ENCODE peak calls at places on chromosome 15, in seven cellular contexts. E is SW480; G is activated T-cell treated with anti-CD3 and anti-CD28 coated beads for 48 hours; N is activated naive CD4-positive, alpha-beta T cell; D is activated CD8-positive, alpha-beta memory T cell treated with anti-CD3 and anti-CD28 coated beads for 48 hours; U is left lung; J is D341Med. V is an unnamed sample.

GRCh38 chr15:85581495-85581894 is 201.1 kb downstream of the AKAP13 start:
- DNase-seq in D (no peak), N (no peak), J (no peak), U (peak; percentile 80), E (no peak), G (no peak), V (no peak)

GRCh38 chr15:41849861-41850260 is 11.2 kb downstream of the PLA2G4B start:
- DNase-seq in E (no peak), J (no peak), N (no peak), D (no peak), G (no peak), U (no peak), V (no peak)

GRCh38 chr15:101213570-101213969 is 38.3 kb downstream of the CHSY1 start:
- DNase-seq in D (no peak), N (no peak), E (no peak), J (no peak), U (no peak), G (no peak), V (no peak)

GRCh38 chr15:37253877-37254276 is 153.5 kb upstream of the MEIS2 start:
- DNase-seq in E (no peak), D (no peak), J (no peak), G (no peak), U (no peak), N (no peak), V (no peak)

GRCh38 chr15:58840048-58840447 is 68.9 kb downstream of the MINDY2 start:
- DNase-seq in D (no peak), U (no peak), N (no peak), J (no peak), G (no peak), E (no peak), V (no peak)

GRCh38 chr15:97623091-97623661 is 337.3 kb upstream of the ARRDC4 start:
- DNase-seq in E (no peak), J (no peak), D (no peak), N (no peak), U (no peak), G (no peak), V (no peak)

GRCh38 chr15:38961886-38962285 is 397.3 kb upstream of the RASGRP1 start:
- DNase-seq in J (no peak), U (no peak), N (no peak), D (no peak), G (no peak), E (no peak), V (no peak)

GRCh38 chr15:59741274-59741906 is 52.3 kb upstream of the BNIP2 start:
- DNase-seq in J (peak; percentile 39), E (peak; percentile 39), D (no peak), G (no peak), N (no peak), U (no peak), V (no peak)

GRCh38 chr15:68321229-68321628 is 43.7 kb downstream of the FEM1B start:
- DNase-seq in G (no peak), D (no peak), J (no peak), E (no peak), U (no peak), N (no peak), V (no peak)

GRCh38 chr15:52796228-52796521 is 6.0 kb upstream of the ONECUT1 start:
- DNase-seq in E (no peak), J (no peak), U (no peak), N (no peak), D (no peak), G (no peak), V (no peak)

GRCh38 chr15:43954181-43954621 is 127.4 kb downstream of the WDR76 start:
- DNase-seq in J (no peak), U (no peak), N (no peak), G (no peak), D (no peak), E (no peak), V (no peak)

GRCh38 chr15:90192961-90193786 is 8.0 kb upstream of the SEMA4B start:
- DNase-seq in N (no peak), U (peak; percentile 10), D (no peak), J (no peak), G (no peak), E (no peak), V (no peak)

V was measured in mesothelial cell of epicardium.